ENCODE peak calls at places on chromosomes 7 and 10, in six cellular contexts. W is posterior cingulate gyrus; M is GM18507; F is GM23248; K is activated CD4-positive, alpha-beta T cell treated with anti-CD3 and anti-CD28 coated beads for 1 hour; D is psoas muscle. A is an unnamed sample.

GRCh38 chr10:4083509-4084003 is 298.5 kb upstream of the KLF6 start:
- DNase-seq in W (no peak), D (no peak), F (peak), K (no peak), M (no peak), A (no peak)

GRCh38 chr7:110977127-110977776 is 113.7 kb upstream of the LRRN3 start:
- DNase-seq in D (no peak), W (no peak), M (no peak), F (no peak), K (no peak), A (no peak)

GRCh38 chr10:24814568-24815313 is 91.1 kb upstream of the ARHGAP21 start:
- DNase-seq in K (no peak), D (no peak), F (peak), W (no peak), M (no peak), A (no peak)

GRCh38 chr10:99329238-99329890 is at the start of gene CNNM1:
- DNase-seq in D (peak), F (peak), W (peak), K (no peak), M (no peak), A (no peak)

GRCh38 chr7:95800787-95801186 is 28.4 kb downstream of the DYNC1I1 start:
- DNase-seq in W (no peak), K (no peak), F (no peak), M (no peak), D (no peak), A (no peak)

GRCh38 chr10:60798031-60798430 is 19.8 kb downstream of the CDK1 start:
- DNase-seq in K (no peak), F (peak), D (no peak), W (no peak), M (no peak), A (no peak)

GRCh38 chr10:24826022-24826421 is 102.3 kb upstream of the ARHGAP21 start:
- DNase-seq in W (no peak), M (no peak), F (peak), K (no peak), D (no peak), A (no peak)

GRCh38 chr10:84026821-84027257 is 112.5 kb upstream of the GHITM start:
- DNase-seq in F (peak), M (no peak), K (no peak), W (no peak), D (no peak), A (no peak)

GRCh38 chr10:29239569-29240472 is 49.0 kb upstream of the LYZL1 start:
- DNase-seq in K (no peak), F (peak), D (no peak), M (no peak), W (no peak), A (no peak)

A was measured in stimulated activated effector memory CD8-positive, alpha-beta T cell treated with anti-CD3 and anti-CD28 coated beads, Interleukin-12 subunit alpha, Interleukin-12 subunit beta, amount 100 ng/mL, for 72 hours.